ENCODE peak calls at places on chromosome 19, in four cellular contexts. One of them, this sample, is unnamed.

GRCh38 chr19:35882074-35882832 is 13.9 kb downstream of the APLP1 start:
- DNase-seq in uterus: no peak
- DNase-seq in EH: peak
- DNase-seq in stimulated activated CD4-positive, alpha-beta T cell treated with anti-CD3 and anti-CD28 coated beads, Interleukin-1b, Interleukin-23, amount 100 ng/mL, for 24 hours: no peak
- DNase-seq in this sample: peak

GRCh38 chr19:52640916-52641315 is 2.8 kb upstream of the ZNF83 start:
- DNase-seq in stimulated activated CD4-positive, alpha-beta T cell treated with anti-CD3 and anti-CD28 coated beads, Interleukin-1b, Interleukin-23, amount 100 ng/mL, for 24 hours: no peak
- DNase-seq in uterus: no peak
- DNase-seq in EH: peak
- DNase-seq in this sample: no peak

GRCh38 chr19:30784850-30785459 is 412.8 kb downstream of the ZNF536 start:
- DNase-seq in stimulated activated CD4-positive, alpha-beta T cell treated with anti-CD3 and anti-CD28 coated beads, Interleukin-1b, Interleukin-23, amount 100 ng/mL, for 24 hours: peak
- DNase-seq in uterus: peak
- DNase-seq in EH: peak
- DNase-seq in this sample: no peak

GRCh38 chr19:11137542-11138384 is 17.8 kb downstream of the SPC24 start:
- DNase-seq in EH: peak
- DNase-seq in stimulated activated CD4-positive, alpha-beta T cell treated with anti-CD3 and anti-CD28 coated beads, Interleukin-1b, Interleukin-23, amount 100 ng/mL, for 24 hours: peak
- DNase-seq in uterus: peak
- DNase-seq in this sample: peak

GRCh38 chr19:35901055-35901644 is 810 bp upstream of the NFKBID start:
- DNase-seq in EH: peak
- DNase-seq in stimulated activated CD4-positive, alpha-beta T cell treated with anti-CD3 and anti-CD28 coated beads, Interleukin-1b, Interleukin-23, amount 100 ng/mL, for 24 hours: no peak
- DNase-seq in uterus: no peak
- DNase-seq in this sample: no peak

GRCh38 chr19:30927705-30928104 is 421.5 kb downstream of the TSHZ3 start:
- DNase-seq in EH: no peak
- DNase-seq in stimulated activated CD4-positive, alpha-beta T cell treated with anti-CD3 and anti-CD28 coated beads, Interleukin-1b, Interleukin-23, amount 100 ng/mL, for 24 hours: no peak
- DNase-seq in uterus: no peak
- DNase-seq in this sample: no peak

GRCh38 chr19:18006895-18007604 is 920 bp upstream of the ARRDC2 start:
- DNase-seq in uterus: peak
- DNase-seq in EH: peak
- DNase-seq in stimulated activated CD4-positive, alpha-beta T cell treated with anti-CD3 and anti-CD28 coated beads, Interleukin-1b, Interleukin-23, amount 100 ng/mL, for 24 hours: peak
- DNase-seq in this sample: peak

GRCh38 chr19:46426506-46427162 is 2.1 kb downstream of the PNMA8C start:
- DNase-seq in stimulated activated CD4-positive, alpha-beta T cell treated with anti-CD3 and anti-CD28 coated beads, Interleukin-1b, Interleukin-23, amount 100 ng/mL, for 24 hours: peak
- DNase-seq in uterus: peak
- DNase-seq in EH: peak
- DNase-seq in this sample: no peak

GRCh38 chr19:16520074-16520973 is 21.9 kb downstream of the CHERP start:
- DNase-seq in stimulated activated CD4-positive, alpha-beta T cell treated with anti-CD3 and anti-CD28 coated beads, Interleukin-1b, Interleukin-23, amount 100 ng/mL, for 24 hours: no peak
- DNase-seq in uterus: no peak
- DNase-seq in EH: no peak
- DNase-seq in this sample: no peak

GRCh38 chr19:10334340-10335148 is 1.2 kb upstream of the RAVER1 start:
- DNase-seq in uterus: peak
- DNase-seq in stimulated activated CD4-positive, alpha-beta T cell treated with anti-CD3 and anti-CD28 coated beads, Interleukin-1b, Interleukin-23, amount 100 ng/mL, for 24 hours: peak
- DNase-seq in EH: peak
- DNase-seq in this sample: peak

GRCh38 chr19:38658462-38659306 is 11.2 kb downstream of the ACTN4 start:
- DNase-seq in EH: peak
- DNase-seq in uterus: no peak
- DNase-seq in stimulated activated CD4-positive, alpha-beta T cell treated with anti-CD3 and anti-CD28 coated beads, Interleukin-1b, Interleukin-23, amount 100 ng/mL, for 24 hours: no peak
- DNase-seq in this sample: peak

GRCh38 chr19:7522923-7523667 is 671 bp downstream of the MCOLN1 start:
- DNase-seq in stimulated activated CD4-positive, alpha-beta T cell treated with anti-CD3 and anti-CD28 coated beads, Interleukin-1b, Interleukin-23, amount 100 ng/mL, for 24 hours: no peak
- DNase-seq in EH: peak
- DNase-seq in uterus: no peak
- DNase-seq in this sample: no peak

GRCh38 chr19:4803736-4804695 is 12.5 kb downstream of the FEM1A start:
- DNase-seq in EH: peak
- DNase-seq in stimulated activated CD4-positive, alpha-beta T cell treated with anti-CD3 and anti-CD28 coated beads, Interleukin-1b, Interleukin-23, amount 100 ng/mL, for 24 hours: peak
- DNase-seq in uterus: peak
- DNase-seq in this sample: no peak

GRCh38 chr19:45526143-45526542 is 18.9 kb downstream of the VASP start:
- DNase-seq in uterus: peak
- DNase-seq in stimulated activated CD4-positive, alpha-beta T cell treated with anti-CD3 and anti-CD28 coated beads, Interleukin-1b, Interleukin-23, amount 100 ng/mL, for 24 hours: no peak
- DNase-seq in EH: peak
- DNase-seq in this sample: no peak

GRCh38 chr19:12833747-12834417 is 497 bp downstream of the RTBDN start:
- DNase-seq in EH: peak
- DNase-seq in uterus: no peak
- DNase-seq in stimulated activated CD4-positive, alpha-beta T cell treated with anti-CD3 and anti-CD28 coated beads, Interleukin-1b, Interleukin-23, amount 100 ng/mL, for 24 hours: no peak
- DNase-seq in this sample: no peak

GRCh38 chr19:49468746-49469447 is 5.1 kb upstream of the FLT3LG start:
- DNase-seq in stimulated activated CD4-positive, alpha-beta T cell treated with anti-CD3 and anti-CD28 coated beads, Interleukin-1b, Interleukin-23, amount 100 ng/mL, for 24 hours: no peak
- DNase-seq in uterus: peak
- DNase-seq in EH: peak
- DNase-seq in this sample: peak

GRCh38 chr19:31338069-31338767 is 11.0 kb downstream of the TSHZ3 start:
- DNase-seq in stimulated activated CD4-positive, alpha-beta T cell treated with anti-CD3 and anti-CD28 coated beads, Interleukin-1b, Interleukin-23, amount 100 ng/mL, for 24 hours: no peak
- DNase-seq in uterus: peak
- DNase-seq in EH: peak
- DNase-seq in this sample: peak

GRCh38 chr19:15461694-15462093 is 2.6 kb downstream of the RASAL3 start:
- DNase-seq in EH: no peak
- DNase-seq in uterus: no peak
- DNase-seq in stimulated activated CD4-positive, alpha-beta T cell treated with anti-CD3 and anti-CD28 coated beads, Interleukin-1b, Interleukin-23, amount 100 ng/mL, for 24 hours: no peak
- DNase-seq in this sample: no peak

GRCh38 chr19:10718205-10719196 is 622 bp downstream of the DNM2 start:
- DNase-seq in stimulated activated CD4-positive, alpha-beta T cell treated with anti-CD3 and anti-CD28 coated beads, Interleukin-1b, Interleukin-23, amount 100 ng/mL, for 24 hours: peak
- DNase-seq in uterus: peak
- DNase-seq in EH: peak
- DNase-seq in this sample: no peak

GRCh38 chr19:49118565-49119410 is at the start of gene C19orf73:
- DNase-seq in stimulated activated CD4-positive, alpha-beta T cell treated with anti-CD3 and anti-CD28 coated beads, Interleukin-1b, Interleukin-23, amount 100 ng/mL, for 24 hours: peak
- DNase-seq in uterus: peak
- DNase-seq in EH: peak
- DNase-seq in this sample: peak

GRCh38 chr19:57310792-57311191 is 9.5 kb upstream of the ZNF543 start:
- DNase-seq in EH: no peak
- DNase-seq in stimulated activated CD4-positive, alpha-beta T cell treated with anti-CD3 and anti-CD28 coated beads, Interleukin-1b, Interleukin-23, amount 100 ng/mL, for 24 hours: no peak
- DNase-seq in uterus: no peak
- DNase-seq in this sample: no peak

GRCh38 chr19:44850641-44851109 is 4.6 kb downstream of the NECTIN2 start:
- DNase-seq in stimulated activated CD4-positive, alpha-beta T cell treated with anti-CD3 and anti-CD28 coated beads, Interleukin-1b, Interleukin-23, amount 100 ng/mL, for 24 hours: no peak
- DNase-seq in uterus: no peak
- DNase-seq in EH: no peak
- DNase-seq in this sample: no peak

GRCh38 chr19:2479556-2480194 is 3.7 kb downstream of the GADD45B start:
- DNase-seq in stimulated activated CD4-positive, alpha-beta T cell treated with anti-CD3 and anti-CD28 coated beads, Interleukin-1b, Interleukin-23, amount 100 ng/mL, for 24 hours: no peak
- DNase-seq in EH: no peak
- DNase-seq in uterus: no peak
- DNase-seq in this sample: no peak

GRCh38 chr19:40143612-40144011 is 47.6 kb upstream of the MAP3K10 start:
- DNase-seq in EH: peak
- DNase-seq in uterus: no peak
- DNase-seq in stimulated activated CD4-positive, alpha-beta T cell treated with anti-CD3 and anti-CD28 coated beads, Interleukin-1b, Interleukin-23, amount 100 ng/mL, for 24 hours: no peak
- DNase-seq in this sample: no peak

GRCh38 chr19:42401365-42402303 is 11.5 kb upstream of the CNFN start:
- DNase-seq in EH: peak
- DNase-seq in stimulated activated CD4-positive, alpha-beta T cell treated with anti-CD3 and anti-CD28 coated beads, Interleukin-1b, Interleukin-23, amount 100 ng/mL, for 24 hours: peak
- DNase-seq in uterus: peak
- DNase-seq in this sample: peak